ENCODE peak calls at places on chromosomes 13 and 19, in four cellular contexts. One of them, this sample, is unnamed. For H3K9me1, the result is how much of the 10 kb centered on the place peaks cover.

GRCh38 chr13:111116830-111117229 is 1.7 kb downstream of the ARHGEF7 start:
- DNase-seq in K562: no peak
- DNase-seq in keratinocyte: no peak
- DNase-seq in IMR-90: peak
- DNase-seq in this sample: no peak

GRCh38 chr19:29694166-29694565 is 20.9 kb downstream of the C19orf12 start:
- DNase-seq in keratinocyte: no peak
- DNase-seq in K562: no peak
- DNase-seq in IMR-90: no peak
- DNase-seq in this sample: no peak

GRCh38 chr19:18634612-18635290 is 2.1 kb upstream of the KLHL26 start:
- DNase-seq in keratinocyte: no peak
- DNase-seq in K562: no peak
- DNase-seq in IMR-90: peak
- DNase-seq in this sample: no peak

GRCh38 chr19:955803-956746 is 28.1 kb upstream of the WDR18 start:
- DNase-seq in IMR-90: no peak
- DNase-seq in keratinocyte: no peak
- DNase-seq in K562: no peak
- DNase-seq in this sample: no peak

GRCh38 chr13:96730676-96731075 is 263.6 kb downstream of the OXGR1 start:
- DNase-seq in K562: no peak
- DNase-seq in IMR-90: no peak
- DNase-seq in keratinocyte: no peak
- DNase-seq in this sample: no peak

GRCh38 chr19:39607561-39607960 is 5.2 kb downstream of the LGALS13 start:
- DNase-seq in keratinocyte: no peak
- DNase-seq in IMR-90: no peak
- DNase-seq in K562: no peak
- DNase-seq in this sample: no peak

GRCh38 chr13:32427852-32428580 is at the start of gene N4BP2L1:
- DNase-seq in K562: no peak
- DNase-seq in keratinocyte: no peak
- DNase-seq in IMR-90: no peak
- DNase-seq in this sample: peak

GRCh38 chr13:44819245-44819644 is 170.0 kb downstream of the NUFIP1 start:
- DNase-seq in IMR-90: peak
- DNase-seq in K562: no peak
- DNase-seq in keratinocyte: peak
- DNase-seq in this sample: peak

GRCh38 chr19:35379992-35380391 is 9.1 kb downstream of the GPR42 start:
- DNase-seq in K562: peak
- DNase-seq in keratinocyte: no peak
- DNase-seq in IMR-90: no peak
- DNase-seq in this sample: no peak

GRCh38 chr19:20840371-20840770 is 64.3 kb downstream of the ZNF66 start:
- DNase-seq in K562: no peak
- DNase-seq in IMR-90: no peak
- DNase-seq in keratinocyte: no peak
- DNase-seq in this sample: no peak

GRCh38 chr19:50001158-50001557 is 24.0 kb downstream of the VRK3 start:
- DNase-seq in IMR-90: no peak
- DNase-seq in keratinocyte: no peak
- DNase-seq in K562: no peak
- DNase-seq in this sample: no peak

GRCh38 chr13:92827503-92827902 is 399.1 kb upstream of the GPC6 start:
- DNase-seq in keratinocyte: no peak
- DNase-seq in K562: no peak
- DNase-seq in IMR-90: no peak
- DNase-seq in this sample: no peak

GRCh38 chr19:12833747-12834417 is 497 bp downstream of the RTBDN start:
- DNase-seq in K562: peak
- DNase-seq in IMR-90: no peak
- DNase-seq in keratinocyte: no peak
- DNase-seq in this sample: no peak

GRCh38 chr19:51327066-51327985 is 14.6 kb downstream of the VSIG10L start:
- DNase-seq in keratinocyte: no peak
- DNase-seq in IMR-90: peak
- DNase-seq in K562: peak
- DNase-seq in this sample: peak

GRCh38 chr13:80055804-80056203 is 285.1 kb downstream of the SPRY2 start:
- DNase-seq in K562: no peak
- DNase-seq in IMR-90: no peak
- DNase-seq in keratinocyte: no peak
- DNase-seq in this sample: no peak

GRCh38 chr13:89514534-89515312 is 1832.8 kb upstream of the MIR17HG start:
- DNase-seq in IMR-90: peak
- DNase-seq in keratinocyte: peak
- DNase-seq in K562: no peak
- DNase-seq in this sample: peak

GRCh38 chr19:17997969-17998826 is 9.8 kb upstream of the ARRDC2 start:
- DNase-seq in K562: peak
- DNase-seq in IMR-90: peak
- DNase-seq in keratinocyte: no peak
- DNase-seq in this sample: no peak

GRCh38 chr13:107035778-107036177 is 467.8 kb upstream of the ARGLU1 start:
- DNase-seq in keratinocyte: no peak
- DNase-seq in IMR-90: peak
- DNase-seq in K562: no peak
- DNase-seq in this sample: no peak

GRCh38 chr19:51127755-51128154 is 3.0 kb downstream of the SIGLEC9 start:
- DNase-seq in IMR-90: peak
- DNase-seq in K562: peak
- DNase-seq in keratinocyte: no peak
- DNase-seq in this sample: no peak

GRCh38 chr13:41050041-41050440 is 11.3 kb upstream of the WBP4 start:
- DNase-seq in K562: no peak
- DNase-seq in keratinocyte: no peak
- DNase-seq in IMR-90: no peak
- DNase-seq in this sample: peak

GRCh38 chr19:48539503-48540096 is 12.4 kb upstream of the SULT2B1 start:
- DNase-seq in K562: no peak
- DNase-seq in IMR-90: peak
- DNase-seq in keratinocyte: no peak
- DNase-seq in this sample: peak

GRCh38 chr19:38079926-38080380 is 144.1 kb downstream of the DPF1 start:
- DNase-seq in IMR-90: peak
- DNase-seq in keratinocyte: peak
- DNase-seq in K562: no peak
- DNase-seq in this sample: peak

GRCh38 chr13:21895769-21896168 is 224.9 kb downstream of the FGF9 start:
- DNase-seq in keratinocyte: no peak
- DNase-seq in K562: no peak
- DNase-seq in IMR-90: no peak
- DNase-seq in this sample: no peak

GRCh38 chr19:55014714-55015113 is 23.4 kb downstream of the GP6 start:
- DNase-seq in K562: peak
- DNase-seq in keratinocyte: no peak
- DNase-seq in IMR-90: no peak
- DNase-seq in this sample: peak

GRCh38 chr13:35840991-35841604 is 290.1 kb downstream of the DCLK1 start:
- DNase-seq in keratinocyte: no peak
- DNase-seq in IMR-90: no peak
- DNase-seq in K562: no peak
- DNase-seq in this sample: no peak

GRCh38 chr13:73162912-73163911 is 104.4 kb downstream of the KLF5 start:
- DNase-seq in IMR-90: no peak
- DNase-seq in keratinocyte: no peak
- DNase-seq in K562: no peak
- DNase-seq in this sample: no peak

GRCh38 chr13:26708007-26708297 is 52.6 kb downstream of the GPR12 start:
- DNase-seq in keratinocyte: no peak
- DNase-seq in K562: no peak
- DNase-seq in IMR-90: no peak
- DNase-seq in this sample: no peak

GRCh38 chr13:42981853-42982252 is 10.2 kb downstream of the EPSTI1 start:
- DNase-seq in keratinocyte: no peak
- DNase-seq in IMR-90: no peak
- DNase-seq in K562: no peak
- DNase-seq in this sample: no peak

GRCh38 chr19:12828494-12828893 is 5.9 kb downstream of the RTBDN start:
- DNase-seq in K562: peak
- DNase-seq in keratinocyte: no peak
- DNase-seq in IMR-90: no peak
- DNase-seq in this sample: no peak

GRCh38 chr13:109454167-109454917 is 332.0 kb downstream of the IRS2 start:
- DNase-seq in keratinocyte: no peak
- DNase-seq in K562: no peak
- DNase-seq in IMR-90: peak
- DNase-seq in this sample: no peak

GRCh38 chr13:109447667-109448066 is 338.7 kb downstream of the IRS2 start:
- DNase-seq in keratinocyte: no peak
- DNase-seq in IMR-90: no peak
- DNase-seq in K562: no peak
- DNase-seq in this sample: no peak

GRCh38 chr13:109451726-109452125 is 334.7 kb downstream of the IRS2 start:
- DNase-seq in IMR-90: no peak
- DNase-seq in keratinocyte: no peak
- DNase-seq in K562: no peak
- DNase-seq in this sample: no peak

GRCh38 chr13:109448629-109449028 is 337.8 kb downstream of the IRS2 start:
- DNase-seq in IMR-90: no peak
- DNase-seq in keratinocyte: no peak
- DNase-seq in K562: no peak
- DNase-seq in this sample: no peak
- H3K9me1 ChIP-seq in IMR-90: under half
- H3K9me1 ChIP-seq in keratinocyte: under half
- H3K9me1 ChIP-seq in K562: under half
- H3K9me1 ChIP-seq in this sample: under half

DNA sequence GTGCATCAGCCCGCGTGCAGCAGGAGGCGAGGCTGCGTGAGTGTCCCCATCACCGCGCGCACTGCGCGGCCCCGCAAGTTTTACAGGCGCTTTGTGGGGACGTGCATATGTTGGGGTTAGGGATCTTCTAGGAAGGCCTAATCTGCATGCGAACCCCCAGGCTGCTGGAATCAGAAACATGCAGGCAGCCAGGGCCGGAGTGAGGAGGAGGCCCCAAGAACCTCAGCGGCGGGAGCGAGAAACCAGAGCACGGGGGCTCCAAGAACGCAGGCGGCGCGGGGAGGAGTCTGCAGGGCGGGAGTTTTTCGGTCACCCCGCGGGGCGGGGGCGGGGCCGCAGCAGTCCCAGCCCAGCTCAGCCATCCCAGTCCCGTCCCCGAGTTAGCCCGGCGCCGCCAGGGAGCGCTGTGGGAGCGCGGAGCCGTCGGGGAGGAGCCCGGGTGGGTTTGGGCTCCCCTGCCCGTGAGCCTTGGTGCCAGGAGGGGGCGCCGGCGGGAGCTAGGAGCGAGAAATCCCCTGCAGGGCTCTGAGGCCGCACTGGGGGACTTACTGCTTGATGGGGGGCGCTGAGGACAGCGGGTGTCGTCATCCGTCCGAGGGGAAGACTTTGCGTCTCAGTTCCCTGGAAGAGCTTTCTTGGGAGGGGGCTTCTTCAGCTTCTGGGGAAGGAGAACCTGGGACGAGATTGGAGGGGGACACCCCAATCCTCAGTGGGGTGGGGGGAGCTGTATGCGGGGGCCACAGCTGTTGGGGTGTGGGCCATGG is 933 bp upstream of the NRTN start:
- DNase-seq in keratinocyte: no peak
- DNase-seq in IMR-90: peak
- DNase-seq in K562: peak
- DNase-seq in this sample: peak
- H3K9ac ChIP-seq in keratinocyte: peak
- H3K9ac ChIP-seq in IMR-90: peak
- H3K9ac ChIP-seq in K562: peak
- H3K9ac ChIP-seq in this sample: no peak

GRCh38 chr13:34458756-34459462 is 483.2 kb upstream of the NBEA start:
- DNase-seq in K562: no peak
- DNase-seq in IMR-90: no peak
- DNase-seq in keratinocyte: no peak
- DNase-seq in this sample: no peak
- H3K9me1 ChIP-seq in K562: under half
- H3K9me1 ChIP-seq in IMR-90: under half
- H3K9me1 ChIP-seq in keratinocyte: under half
- H3K9me1 ChIP-seq in this sample: under half

DNA sequence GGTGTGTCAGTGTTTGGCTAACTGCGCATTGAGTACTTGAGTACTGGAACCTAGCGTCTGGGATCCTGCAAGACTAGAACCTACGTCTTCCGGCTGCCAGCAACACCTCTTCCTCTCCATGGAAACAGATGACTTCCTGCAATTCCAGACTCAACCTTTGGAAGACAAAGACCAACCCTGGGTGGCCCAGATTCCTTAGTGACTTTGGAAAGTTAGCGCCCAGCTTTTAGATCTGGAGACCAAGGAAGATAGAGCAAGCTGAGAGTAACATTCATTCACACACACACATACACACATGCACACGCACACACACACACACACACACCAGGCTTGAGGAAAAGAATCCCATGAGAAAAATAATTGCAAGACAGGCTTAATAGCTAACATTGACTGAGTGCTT is 788.9 kb downstream of the UQCRFS1 start:
- DNase-seq in keratinocyte: no peak
- DNase-seq in IMR-90: no peak
- DNase-seq in K562: no peak
- DNase-seq in this sample: no peak
- H3K9ac ChIP-seq in keratinocyte: no peak
- H3K9ac ChIP-seq in IMR-90: no peak
- H3K9ac ChIP-seq in K562: no peak
- H3K9ac ChIP-seq in this sample: no peak

GRCh38 chr19:3589949-3590348 is 4.7 kb downstream of the GIPC3 start:
- DNase-seq in K562: no peak
- DNase-seq in IMR-90: no peak
- DNase-seq in keratinocyte: no peak
- DNase-seq in this sample: no peak
- H3K9me1 ChIP-seq in K562: under half
- H3K9me1 ChIP-seq in IMR-90: under half
- H3K9me1 ChIP-seq in keratinocyte: under half
- H3K9me1 ChIP-seq in this sample: under half

GRCh38 chr19:31351212-31352193 is 2.3 kb upstream of the TSHZ3 start:
- DNase-seq in IMR-90: peak
- DNase-seq in keratinocyte: no peak
- DNase-seq in K562: no peak
- DNase-seq in this sample: peak
- H3K9ac ChIP-seq in IMR-90: peak
- H3K9ac ChIP-seq in keratinocyte: peak
- H3K9ac ChIP-seq in K562: no peak
- H3K9ac ChIP-seq in this sample: peak

GRCh38 chr13:60211548-60211947 is 47.8 kb upstream of the DIAPH3 start:
- DNase-seq in IMR-90: no peak
- DNase-seq in K562: no peak
- DNase-seq in keratinocyte: no peak
- DNase-seq in this sample: no peak
- H3K9me1 ChIP-seq in IMR-90: under half
- H3K9me1 ChIP-seq in K562: under half
- H3K9me1 ChIP-seq in keratinocyte: under half
- H3K9me1 ChIP-seq in this sample: under half